ENCODE peak calls at places on chromosome 3, in ten cellular contexts. One of them, this sample, is unnamed.

GRCh38 chr3:27888562-27888961 is 166.4 kb upstream of the EOMES start:
- DNase-seq in stomach: no peak
- DNase-seq in pancreas: no peak
- DNase-seq in GM12864: no peak
- DNase-seq in esophagus squamous epithelium: no peak
- DNase-seq in A549: no peak
- DNase-seq in RWPE2: no peak
- DNase-seq in BE2C: no peak
- DNase-seq in adrenal gland: no peak
- DNase-seq in body of pancreas: peak
- DNase-seq in this sample: no peak

GRCh38 chr3:39420537-39420936 is 14.0 kb downstream of the RPSA start:
- DNase-seq in RWPE2: no peak
- DNase-seq in body of pancreas: no peak
- DNase-seq in esophagus squamous epithelium: no peak
- DNase-seq in adrenal gland: no peak
- DNase-seq in A549: no peak
- DNase-seq in pancreas: no peak
- DNase-seq in stomach: no peak
- DNase-seq in BE2C: no peak
- DNase-seq in GM12864: no peak
- DNase-seq in this sample: no peak

GRCh38 chr3:126256256-126256655 is 75.9 kb upstream of the ALDH1L1 start:
- DNase-seq in GM12864: no peak
- DNase-seq in adrenal gland: no peak
- DNase-seq in esophagus squamous epithelium: no peak
- DNase-seq in pancreas: no peak
- DNase-seq in BE2C: no peak
- DNase-seq in A549: no peak
- DNase-seq in body of pancreas: no peak
- DNase-seq in stomach: no peak
- DNase-seq in RWPE2: no peak
- DNase-seq in this sample: no peak

GRCh38 chr3:16663852-16664712 is 58.9 kb upstream of the DAZL start:
- DNase-seq in adrenal gland: no peak
- DNase-seq in RWPE2: no peak
- DNase-seq in esophagus squamous epithelium: no peak
- DNase-seq in GM12864: no peak
- DNase-seq in stomach: no peak
- DNase-seq in BE2C: no peak
- DNase-seq in body of pancreas: no peak
- DNase-seq in A549: no peak
- DNase-seq in pancreas: no peak
- DNase-seq in this sample: no peak

GRCh38 chr3:45816544-45816943 is 20.2 kb upstream of the SLC6A20 start:
- DNase-seq in stomach: no peak
- DNase-seq in BE2C: no peak
- DNase-seq in adrenal gland: peak
- DNase-seq in pancreas: no peak
- DNase-seq in RWPE2: no peak
- DNase-seq in A549: no peak
- DNase-seq in body of pancreas: no peak
- DNase-seq in GM12864: no peak
- DNase-seq in esophagus squamous epithelium: no peak
- DNase-seq in this sample: no peak

GRCh38 chr3:156812521-156813335 is 13.4 kb upstream of the LEKR1 start:
- DNase-seq in RWPE2: no peak
- DNase-seq in A549: peak
- DNase-seq in esophagus squamous epithelium: no peak
- DNase-seq in stomach: no peak
- DNase-seq in body of pancreas: peak
- DNase-seq in GM12864: no peak
- DNase-seq in pancreas: no peak
- DNase-seq in BE2C: no peak
- DNase-seq in adrenal gland: no peak
- DNase-seq in this sample: no peak

GRCh38 chr3:46929324-46929723 is 47.2 kb downstream of the CCDC12 start:
- DNase-seq in A549: no peak
- DNase-seq in body of pancreas: peak
- DNase-seq in BE2C: no peak
- DNase-seq in esophagus squamous epithelium: no peak
- DNase-seq in RWPE2: no peak
- DNase-seq in stomach: peak
- DNase-seq in adrenal gland: peak
- DNase-seq in GM12864: no peak
- DNase-seq in pancreas: peak
- DNase-seq in this sample: no peak

GRCh38 chr3:123870033-123870432 is 14.1 kb downstream of the MYLK start:
- DNase-seq in RWPE2: no peak
- DNase-seq in BE2C: no peak
- DNase-seq in GM12864: no peak
- DNase-seq in body of pancreas: no peak
- DNase-seq in adrenal gland: no peak
- DNase-seq in stomach: no peak
- DNase-seq in A549: no peak
- DNase-seq in pancreas: no peak
- DNase-seq in esophagus squamous epithelium: no peak
- DNase-seq in this sample: no peak

GRCh38 chr3:171183042-171183441 is 156.5 kb upstream of the SLC2A2 start:
- DNase-seq in BE2C: no peak
- DNase-seq in esophagus squamous epithelium: no peak
- DNase-seq in RWPE2: no peak
- DNase-seq in A549: peak
- DNase-seq in stomach: no peak
- DNase-seq in pancreas: no peak
- DNase-seq in adrenal gland: peak
- DNase-seq in GM12864: no peak
- DNase-seq in body of pancreas: peak
- DNase-seq in this sample: no peak

GRCh38 chr3:101890716-101891115 is 41.4 kb downstream of the NFKBIZ start:
- DNase-seq in stomach: no peak
- DNase-seq in esophagus squamous epithelium: no peak
- DNase-seq in A549: no peak
- DNase-seq in RWPE2: no peak
- DNase-seq in body of pancreas: no peak
- DNase-seq in GM12864: no peak
- DNase-seq in BE2C: no peak
- DNase-seq in adrenal gland: no peak
- DNase-seq in pancreas: no peak
- DNase-seq in this sample: peak

GRCh38 chr3:183298708-183299153 is 45.7 kb downstream of the B3GNT5 start:
- DNase-seq in GM12864: no peak
- DNase-seq in A549: no peak
- DNase-seq in RWPE2: peak
- DNase-seq in stomach: no peak
- DNase-seq in body of pancreas: peak
- DNase-seq in adrenal gland: peak
- DNase-seq in pancreas: peak
- DNase-seq in esophagus squamous epithelium: peak
- DNase-seq in BE2C: peak
- DNase-seq in this sample: peak

GRCh38 chr3:151226088-151226563 is 23.1 kb upstream of the GPR171 start:
- DNase-seq in RWPE2: no peak
- DNase-seq in body of pancreas: no peak
- DNase-seq in GM12864: no peak
- DNase-seq in adrenal gland: no peak
- DNase-seq in stomach: no peak
- DNase-seq in A549: no peak
- DNase-seq in BE2C: no peak
- DNase-seq in pancreas: no peak
- DNase-seq in esophagus squamous epithelium: no peak
- DNase-seq in this sample: peak

GRCh38 chr3:170355738-170356595 is 1.5 kb upstream of the SKIL start:
- DNase-seq in GM12864: no peak
- DNase-seq in A549: no peak
- DNase-seq in body of pancreas: peak
- DNase-seq in pancreas: no peak
- DNase-seq in BE2C: peak
- DNase-seq in esophagus squamous epithelium: peak
- DNase-seq in RWPE2: no peak
- DNase-seq in adrenal gland: peak
- DNase-seq in stomach: peak
- DNase-seq in this sample: no peak

GRCh38 chr3:114092151-114093000 is 35.8 kb downstream of the QTRT2 start:
- DNase-seq in stomach: no peak
- DNase-seq in esophagus squamous epithelium: no peak
- DNase-seq in pancreas: no peak
- DNase-seq in RWPE2: no peak
- DNase-seq in GM12864: no peak
- DNase-seq in body of pancreas: no peak
- DNase-seq in BE2C: no peak
- DNase-seq in A549: no peak
- DNase-seq in adrenal gland: peak
- DNase-seq in this sample: no peak

GRCh38 chr3:131549340-131549739 is 46.6 kb upstream of the MRPL3 start:
- DNase-seq in RWPE2: no peak
- DNase-seq in adrenal gland: no peak
- DNase-seq in stomach: no peak
- DNase-seq in esophagus squamous epithelium: no peak
- DNase-seq in GM12864: peak
- DNase-seq in pancreas: no peak
- DNase-seq in body of pancreas: no peak
- DNase-seq in A549: no peak
- DNase-seq in BE2C: no peak
- DNase-seq in this sample: no peak

GRCh38 chr3:98765721-98766120 is 2.6 kb downstream of the ST3GAL6 start:
- DNase-seq in stomach: no peak
- DNase-seq in adrenal gland: no peak
- DNase-seq in A549: no peak
- DNase-seq in GM12864: no peak
- DNase-seq in esophagus squamous epithelium: no peak
- DNase-seq in RWPE2: no peak
- DNase-seq in pancreas: no peak
- DNase-seq in body of pancreas: no peak
- DNase-seq in BE2C: peak
- DNase-seq in this sample: no peak

DNA sequence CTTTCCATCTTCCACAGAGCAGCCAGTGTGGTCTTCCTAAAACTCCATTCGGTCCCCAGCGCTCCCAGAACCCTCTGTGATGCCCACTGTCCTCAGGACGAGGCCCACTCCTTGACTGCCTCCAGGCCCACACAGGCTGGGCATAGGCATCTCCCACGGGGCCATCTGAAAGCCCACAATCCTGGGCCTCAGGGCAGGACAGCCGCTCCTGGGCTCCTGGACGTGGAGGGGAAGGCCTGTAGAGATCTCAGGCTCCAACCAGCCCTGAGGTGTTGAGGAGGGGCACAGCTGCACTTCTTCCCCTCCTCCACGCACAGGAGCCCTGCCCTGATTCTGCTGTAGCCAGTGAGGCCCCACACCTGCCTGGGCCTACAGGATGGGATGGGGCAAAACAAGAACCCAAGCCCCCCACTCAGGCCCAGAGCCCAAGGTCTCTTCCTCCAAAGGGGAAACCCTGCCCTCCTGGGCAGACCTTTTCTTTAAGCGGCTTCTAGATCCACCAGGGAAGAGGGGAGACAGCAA is 26.0 kb downstream of the SHISA5 start:
- DNase-seq in BE2C: no peak
- DNase-seq in body of pancreas: no peak
- DNase-seq in adrenal gland: peak
- DNase-seq in A549: no peak
- DNase-seq in RWPE2: no peak
- DNase-seq in stomach: no peak
- DNase-seq in esophagus squamous epithelium: no peak
- DNase-seq in pancreas: no peak
- DNase-seq in GM12864: no peak
- DNase-seq in this sample: no peak
- H3K4me3 ChIP-seq in BE2C: no peak
- H3K4me3 ChIP-seq in body of pancreas: no peak
- H3K4me3 ChIP-seq in adrenal gland: no peak
- H3K4me3 ChIP-seq in A549: no peak
- H3K4me3 ChIP-seq in RWPE2: no peak
- H3K4me3 ChIP-seq in stomach: no peak
- H3K4me3 ChIP-seq in esophagus squamous epithelium: peak
- H3K4me3 ChIP-seq in pancreas: no peak
- H3K4me3 ChIP-seq in GM12864: no peak
- H3K4me3 ChIP-seq in this sample: no peak

DNA sequence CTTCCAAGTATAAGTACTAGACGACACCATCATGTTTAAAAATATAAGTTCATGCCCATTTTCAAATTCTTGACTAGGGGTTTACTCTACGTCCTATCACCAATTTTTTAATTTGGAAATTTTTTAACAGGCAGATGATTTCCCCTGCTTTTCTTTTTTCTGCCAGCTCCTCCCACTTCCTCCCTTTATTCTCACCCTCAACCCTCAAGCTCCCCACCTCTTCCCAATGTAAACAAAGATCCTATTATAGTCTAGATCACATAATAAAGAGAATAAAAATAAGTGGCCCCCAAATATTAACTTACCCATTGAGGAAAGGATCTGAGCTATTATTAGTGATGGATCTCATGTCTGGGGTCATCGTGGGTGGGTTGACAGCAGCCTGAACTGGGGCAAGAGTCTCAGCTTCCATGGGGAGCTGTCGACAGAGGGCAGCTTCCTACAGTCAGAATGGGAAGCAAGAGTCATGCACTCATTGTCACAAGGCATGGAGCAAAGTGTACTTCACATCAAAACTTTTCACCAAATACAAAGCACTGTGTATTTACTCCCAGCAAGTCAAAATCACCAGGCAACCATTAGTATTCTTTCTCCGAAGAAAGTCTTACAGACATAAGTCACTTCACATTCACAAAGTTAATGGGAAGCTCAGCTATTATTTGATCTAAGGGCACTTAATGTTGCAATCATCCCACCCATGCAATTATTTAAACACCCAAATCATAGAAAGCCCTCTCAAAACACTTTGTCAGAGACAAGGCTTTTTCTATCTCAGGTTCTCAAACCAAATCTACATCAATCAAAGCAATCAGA is 53.2 kb downstream of the TM4SF4 start:
- DNase-seq in stomach: no peak
- DNase-seq in esophagus squamous epithelium: no peak
- DNase-seq in adrenal gland: no peak
- DNase-seq in BE2C: no peak
- DNase-seq in pancreas: no peak
- DNase-seq in GM12864: no peak
- DNase-seq in body of pancreas: no peak
- DNase-seq in A549: peak
- DNase-seq in RWPE2: no peak
- DNase-seq in this sample: no peak
- TF ChIP-seq CTCF in stomach: no peak
- TF ChIP-seq CTCF in esophagus squamous epithelium: no peak
- TF ChIP-seq CTCF in adrenal gland: no peak
- TF ChIP-seq CTCF in BE2C: no peak
- TF ChIP-seq CTCF in pancreas: no peak
- TF ChIP-seq CTCF in GM12864: no peak
- TF ChIP-seq CTCF in body of pancreas: no peak
- TF ChIP-seq CTCF in A549: peak
- TF ChIP-seq CTCF in RWPE2: peak
- TF ChIP-seq CTCF in this sample: peak

GRCh38 chr3:138949445-138950005 is 2.5 kb downstream of the FOXL2NB start:
- DNase-seq in body of pancreas: no peak
- DNase-seq in BE2C: no peak
- DNase-seq in A549: no peak
- DNase-seq in adrenal gland: no peak
- DNase-seq in pancreas: no peak
- DNase-seq in esophagus squamous epithelium: no peak
- DNase-seq in GM12864: no peak
- DNase-seq in stomach: no peak
- DNase-seq in RWPE2: no peak
- DNase-seq in this sample: no peak
- H3K4me3 ChIP-seq in body of pancreas: no peak
- H3K4me3 ChIP-seq in BE2C: no peak
- H3K4me3 ChIP-seq in A549: no peak
- H3K4me3 ChIP-seq in adrenal gland: no peak
- H3K4me3 ChIP-seq in pancreas: peak
- H3K4me3 ChIP-seq in esophagus squamous epithelium: peak
- H3K4me3 ChIP-seq in GM12864: no peak
- H3K4me3 ChIP-seq in stomach: peak
- H3K4me3 ChIP-seq in RWPE2: no peak
- H3K4me3 ChIP-seq in this sample: peak

GRCh38 chr3:141632779-141633374 is 105.2 kb upstream of the RNF7 start:
- DNase-seq in stomach: no peak
- DNase-seq in BE2C: no peak
- DNase-seq in body of pancreas: no peak
- DNase-seq in esophagus squamous epithelium: no peak
- DNase-seq in GM12864: no peak
- DNase-seq in pancreas: no peak
- DNase-seq in A549: no peak
- DNase-seq in adrenal gland: no peak
- DNase-seq in RWPE2: no peak
- DNase-seq in this sample: no peak
- TF ChIP-seq CTCF in stomach: no peak
- TF ChIP-seq CTCF in BE2C: no peak
- TF ChIP-seq CTCF in body of pancreas: no peak
- TF ChIP-seq CTCF in esophagus squamous epithelium: no peak
- TF ChIP-seq CTCF in GM12864: no peak
- TF ChIP-seq CTCF in pancreas: no peak
- TF ChIP-seq CTCF in A549: no peak
- TF ChIP-seq CTCF in adrenal gland: no peak
- TF ChIP-seq CTCF in RWPE2: no peak
- TF ChIP-seq CTCF in this sample: no peak

This sample was measured in AG04449.